ENCODE peak calls at places on chromosome 18, in nine cellular contexts. One of them, this sample, is unnamed.

GRCh38 chr18:79332601-79333000 is 63.1 kb upstream of the NFATC1 start:
- DNase-seq in naive thymus-derived CD8-positive, alpha-beta T cell: no peak
- DNase-seq in heart left ventricle: no peak
- DNase-seq in GM03348: no peak
- DNase-seq in GM19239: no peak
- DNase-seq in CD8-positive, alpha-beta memory T cell: no peak
- DNase-seq in choroid plexus epithelial cell: no peak
- DNase-seq in progenitor cell of endocrine pancreas: no peak
- DNase-seq in NCI-H1930: no peak
- DNase-seq in this sample: no peak

GRCh38 chr18:57475408-57475807 is 40.2 kb downstream of the ONECUT2 start:
- DNase-seq in NCI-H1930: no peak
- DNase-seq in GM03348: no peak
- DNase-seq in progenitor cell of endocrine pancreas: no peak
- DNase-seq in GM19239: no peak
- DNase-seq in heart left ventricle: no peak
- DNase-seq in naive thymus-derived CD8-positive, alpha-beta T cell: no peak
- DNase-seq in choroid plexus epithelial cell: no peak
- DNase-seq in CD8-positive, alpha-beta memory T cell: no peak
- DNase-seq in this sample: no peak

GRCh38 chr18:8020133-8020846 is 453.2 kb downstream of the PTPRM start:
- DNase-seq in NCI-H1930: no peak
- DNase-seq in GM03348: peak
- DNase-seq in naive thymus-derived CD8-positive, alpha-beta T cell: no peak
- DNase-seq in CD8-positive, alpha-beta memory T cell: no peak
- DNase-seq in choroid plexus epithelial cell: peak
- DNase-seq in GM19239: no peak
- DNase-seq in heart left ventricle: no peak
- DNase-seq in progenitor cell of endocrine pancreas: no peak
- DNase-seq in this sample: no peak

GRCh38 chr18:44823782-44824181 is 143.1 kb downstream of the SETBP1 start:
- DNase-seq in CD8-positive, alpha-beta memory T cell: no peak
- DNase-seq in naive thymus-derived CD8-positive, alpha-beta T cell: no peak
- DNase-seq in progenitor cell of endocrine pancreas: no peak
- DNase-seq in GM19239: no peak
- DNase-seq in GM03348: peak
- DNase-seq in heart left ventricle: no peak
- DNase-seq in NCI-H1930: no peak
- DNase-seq in choroid plexus epithelial cell: peak
- DNase-seq in this sample: no peak

GRCh38 chr18:63292844-63293683 is 26.5 kb downstream of the BCL2 start:
- DNase-seq in GM19239: no peak
- DNase-seq in NCI-H1930: no peak
- DNase-seq in CD8-positive, alpha-beta memory T cell: peak
- DNase-seq in GM03348: no peak
- DNase-seq in heart left ventricle: no peak
- DNase-seq in progenitor cell of endocrine pancreas: no peak
- DNase-seq in naive thymus-derived CD8-positive, alpha-beta T cell: no peak
- DNase-seq in choroid plexus epithelial cell: no peak
- DNase-seq in this sample: no peak

GRCh38 chr18:32804126-32804888 is 31.5 kb upstream of the KLHL14 start:
- DNase-seq in GM03348: no peak
- DNase-seq in CD8-positive, alpha-beta memory T cell: no peak
- DNase-seq in choroid plexus epithelial cell: no peak
- DNase-seq in GM19239: no peak
- DNase-seq in heart left ventricle: no peak
- DNase-seq in naive thymus-derived CD8-positive, alpha-beta T cell: no peak
- DNase-seq in progenitor cell of endocrine pancreas: no peak
- DNase-seq in NCI-H1930: no peak
- DNase-seq in this sample: no peak

GRCh38 chr18:58270396-58270795 is 226.4 kb downstream of the NEDD4L start:
- DNase-seq in CD8-positive, alpha-beta memory T cell: no peak
- DNase-seq in GM19239: no peak
- DNase-seq in NCI-H1930: no peak
- DNase-seq in progenitor cell of endocrine pancreas: no peak
- DNase-seq in choroid plexus epithelial cell: no peak
- DNase-seq in GM03348: no peak
- DNase-seq in naive thymus-derived CD8-positive, alpha-beta T cell: no peak
- DNase-seq in heart left ventricle: no peak
- DNase-seq in this sample: no peak

GRCh38 chr18:70015127-70015526 is 67.5 kb upstream of the CD226 start:
- DNase-seq in GM19239: no peak
- DNase-seq in CD8-positive, alpha-beta memory T cell: no peak
- DNase-seq in naive thymus-derived CD8-positive, alpha-beta T cell: no peak
- DNase-seq in choroid plexus epithelial cell: no peak
- DNase-seq in GM03348: no peak
- DNase-seq in NCI-H1930: no peak
- DNase-seq in progenitor cell of endocrine pancreas: no peak
- DNase-seq in heart left ventricle: no peak
- DNase-seq in this sample: no peak

GRCh38 chr18:63974991-63975390 is 5.1 kb downstream of the SERPINB8 start:
- DNase-seq in CD8-positive, alpha-beta memory T cell: no peak
- DNase-seq in heart left ventricle: no peak
- DNase-seq in progenitor cell of endocrine pancreas: no peak
- DNase-seq in NCI-H1930: no peak
- DNase-seq in GM19239: no peak
- DNase-seq in choroid plexus epithelial cell: peak
- DNase-seq in GM03348: peak
- DNase-seq in naive thymus-derived CD8-positive, alpha-beta T cell: peak
- DNase-seq in this sample: no peak

GRCh38 chr18:24672165-24672950 is 211.9 kb downstream of the HRH4 start:
- DNase-seq in NCI-H1930: peak
- DNase-seq in choroid plexus epithelial cell: no peak
- DNase-seq in naive thymus-derived CD8-positive, alpha-beta T cell: peak
- DNase-seq in heart left ventricle: no peak
- DNase-seq in progenitor cell of endocrine pancreas: no peak
- DNase-seq in GM19239: no peak
- DNase-seq in GM03348: no peak
- DNase-seq in CD8-positive, alpha-beta memory T cell: no peak
- DNase-seq in this sample: no peak

GRCh38 chr18:40687401-40687800 is 1267.6 kb upstream of the PIK3C3 start:
- DNase-seq in GM19239: no peak
- DNase-seq in heart left ventricle: no peak
- DNase-seq in choroid plexus epithelial cell: peak
- DNase-seq in NCI-H1930: no peak
- DNase-seq in GM03348: no peak
- DNase-seq in progenitor cell of endocrine pancreas: no peak
- DNase-seq in CD8-positive, alpha-beta memory T cell: no peak
- DNase-seq in naive thymus-derived CD8-positive, alpha-beta T cell: no peak
- DNase-seq in this sample: no peak

GRCh38 chr18:4251873-4252272 is 203.2 kb downstream of the DLGAP1 start:
- DNase-seq in GM03348: no peak
- DNase-seq in CD8-positive, alpha-beta memory T cell: no peak
- DNase-seq in heart left ventricle: no peak
- DNase-seq in GM19239: no peak
- DNase-seq in choroid plexus epithelial cell: no peak
- DNase-seq in NCI-H1930: no peak
- DNase-seq in naive thymus-derived CD8-positive, alpha-beta T cell: no peak
- DNase-seq in progenitor cell of endocrine pancreas: no peak
- DNase-seq in this sample: no peak

GRCh38 chr18:51196811-51197660 is 445 bp downstream of the MEX3C start:
- DNase-seq in NCI-H1930: no peak
- DNase-seq in naive thymus-derived CD8-positive, alpha-beta T cell: no peak
- DNase-seq in GM19239: no peak
- DNase-seq in heart left ventricle: peak
- DNase-seq in progenitor cell of endocrine pancreas: peak
- DNase-seq in CD8-positive, alpha-beta memory T cell: peak
- DNase-seq in GM03348: peak
- DNase-seq in choroid plexus epithelial cell: peak
- DNase-seq in this sample: no peak

GRCh38 chr18:49948975-49949374 is 135.6 kb upstream of the ACAA2 start:
- DNase-seq in naive thymus-derived CD8-positive, alpha-beta T cell: no peak
- DNase-seq in choroid plexus epithelial cell: no peak
- DNase-seq in heart left ventricle: no peak
- DNase-seq in NCI-H1930: no peak
- DNase-seq in GM03348: no peak
- DNase-seq in CD8-positive, alpha-beta memory T cell: no peak
- DNase-seq in GM19239: no peak
- DNase-seq in progenitor cell of endocrine pancreas: no peak
- DNase-seq in this sample: no peak

GRCh38 chr18:2606335-2606734 is 35.0 kb downstream of the NDC80 start:
- DNase-seq in NCI-H1930: no peak
- DNase-seq in heart left ventricle: no peak
- DNase-seq in progenitor cell of endocrine pancreas: no peak
- DNase-seq in naive thymus-derived CD8-positive, alpha-beta T cell: peak
- DNase-seq in choroid plexus epithelial cell: peak
- DNase-seq in GM19239: no peak
- DNase-seq in GM03348: no peak
- DNase-seq in CD8-positive, alpha-beta memory T cell: no peak
- DNase-seq in this sample: no peak

GRCh38 chr18:63197246-63197791 is 122.2 kb downstream of the BCL2 start:
- DNase-seq in progenitor cell of endocrine pancreas: no peak
- DNase-seq in GM19239: no peak
- DNase-seq in GM03348: no peak
- DNase-seq in choroid plexus epithelial cell: no peak
- DNase-seq in NCI-H1930: no peak
- DNase-seq in CD8-positive, alpha-beta memory T cell: no peak
- DNase-seq in naive thymus-derived CD8-positive, alpha-beta T cell: peak
- DNase-seq in heart left ventricle: no peak
- DNase-seq in this sample: no peak

GRCh38 chr18:43571078-43571689 is 293.9 kb upstream of the SYT4 start:
- DNase-seq in NCI-H1930: no peak
- DNase-seq in naive thymus-derived CD8-positive, alpha-beta T cell: peak
- DNase-seq in CD8-positive, alpha-beta memory T cell: no peak
- DNase-seq in choroid plexus epithelial cell: peak
- DNase-seq in GM03348: peak
- DNase-seq in GM19239: no peak
- DNase-seq in heart left ventricle: no peak
- DNase-seq in progenitor cell of endocrine pancreas: no peak
- DNase-seq in this sample: no peak

GRCh38 chr18:70468861-70469570 is 180.2 kb downstream of the SOCS6 start:
- DNase-seq in progenitor cell of endocrine pancreas: no peak
- DNase-seq in CD8-positive, alpha-beta memory T cell: no peak
- DNase-seq in naive thymus-derived CD8-positive, alpha-beta T cell: no peak
- DNase-seq in GM03348: no peak
- DNase-seq in choroid plexus epithelial cell: no peak
- DNase-seq in NCI-H1930: no peak
- DNase-seq in GM19239: no peak
- DNase-seq in heart left ventricle: no peak
- DNase-seq in this sample: no peak

GRCh38 chr18:74507120-74507881 is 11.1 kb downstream of the CNDP2 start:
- DNase-seq in choroid plexus epithelial cell: no peak
- DNase-seq in GM19239: no peak
- DNase-seq in CD8-positive, alpha-beta memory T cell: no peak
- DNase-seq in GM03348: no peak
- DNase-seq in naive thymus-derived CD8-positive, alpha-beta T cell: no peak
- DNase-seq in NCI-H1930: no peak
- DNase-seq in heart left ventricle: no peak
- DNase-seq in progenitor cell of endocrine pancreas: no peak
- DNase-seq in this sample: no peak

GRCh38 chr18:52992041-52992440 is 652.0 kb downstream of the DCC start:
- DNase-seq in naive thymus-derived CD8-positive, alpha-beta T cell: no peak
- DNase-seq in NCI-H1930: no peak
- DNase-seq in CD8-positive, alpha-beta memory T cell: no peak
- DNase-seq in GM03348: no peak
- DNase-seq in heart left ventricle: no peak
- DNase-seq in choroid plexus epithelial cell: peak
- DNase-seq in progenitor cell of endocrine pancreas: no peak
- DNase-seq in GM19239: no peak
- DNase-seq in this sample: no peak

GRCh38 chr18:6489977-6490376 is 75.3 kb upstream of the L3MBTL4 start:
- DNase-seq in NCI-H1930: no peak
- DNase-seq in progenitor cell of endocrine pancreas: no peak
- DNase-seq in choroid plexus epithelial cell: no peak
- DNase-seq in CD8-positive, alpha-beta memory T cell: no peak
- DNase-seq in GM03348: no peak
- DNase-seq in heart left ventricle: no peak
- DNase-seq in naive thymus-derived CD8-positive, alpha-beta T cell: no peak
- DNase-seq in GM19239: no peak
- DNase-seq in this sample: no peak

GRCh38 chr18:78875268-78875997 is 104.2 kb upstream of the SALL3 start:
- DNase-seq in heart left ventricle: no peak
- DNase-seq in progenitor cell of endocrine pancreas: no peak
- DNase-seq in GM03348: no peak
- DNase-seq in GM19239: peak
- DNase-seq in choroid plexus epithelial cell: peak
- DNase-seq in naive thymus-derived CD8-positive, alpha-beta T cell: peak
- DNase-seq in CD8-positive, alpha-beta memory T cell: no peak
- DNase-seq in NCI-H1930: no peak
- DNase-seq in this sample: no peak

GRCh38 chr18:77822552-77823138 is 573.0 kb downstream of the GALR1 start:
- DNase-seq in GM03348: no peak
- DNase-seq in CD8-positive, alpha-beta memory T cell: no peak
- DNase-seq in GM19239: no peak
- DNase-seq in NCI-H1930: no peak
- DNase-seq in choroid plexus epithelial cell: no peak
- DNase-seq in progenitor cell of endocrine pancreas: no peak
- DNase-seq in heart left ventricle: no peak
- DNase-seq in naive thymus-derived CD8-positive, alpha-beta T cell: no peak
- DNase-seq in this sample: no peak